ENCODE peak calls at places on chromosome 7, in five cellular contexts. Y is PC-9, K is neuronal stem cell, I is endothelial cell of umbilical vein, C is psoas muscle. O is an unnamed sample.

GRCh38 chr7:69608878-69609277 is 10.6 kb downstream of the AUTS2 start:
- DNase-seq in Y (no peak), K (no peak), I (no peak), C (no peak), O (no peak)

GRCh38 chr7:44132039-44132438 is 8.7 kb upstream of the POLD2 start:
- DNase-seq in Y (no peak), K (no peak), I (no peak), C (no peak), O (no peak)

GRCh38 chr7:27180431-27181175 is 4.4 kb downstream of the HOXA11 start:
- DNase-seq in Y (no peak), K (no peak), I (peak), C (no peak), O (no peak)

GRCh38 chr7:117772416-117772815 is 100.8 kb downstream of the CTTNBP2 start:
- DNase-seq in Y (no peak), K (no peak), I (no peak), C (no peak), O (no peak)

GRCh38 chr7:49422564-49422963 is 350.9 kb upstream of the VWC2 start:
- DNase-seq in Y (no peak), K (no peak), I (no peak), C (no peak), O (no peak)

GRCh38 chr7:50353201-50353600 is 48.7 kb downstream of the IKZF1 start:
- DNase-seq in Y (no peak), K (no peak), I (no peak), C (no peak), O (no peak)

GRCh38 chr7:29375641-29376562 is 181.3 kb downstream of the CHN2 start:
- DNase-seq in Y (peak), K (no peak), I (no peak), C (no peak), O (no peak)

GRCh38 chr7:27122075-27122910 is 8.3 kb downstream of the HOXA4 start:
- DNase-seq in Y (no peak), K (no peak), I (no peak), C (no peak), O (no peak)

GRCh38 chr7:80154656-80155325 is 20.2 kb downstream of the GNAI1 start:
- DNase-seq in Y (no peak), K (no peak), I (peak), C (no peak), O (no peak)

GRCh38 chr7:116630932-116631449 is 41.0 kb upstream of the MET start:
- DNase-seq in Y (no peak), K (no peak), I (no peak), C (peak), O (no peak)

GRCh38 chr7:55144333-55144954 is 125.6 kb downstream of the EGFR start:
- DNase-seq in Y (no peak), K (no peak), I (no peak), C (no peak), O (no peak)

GRCh38 chr7:55142919-55143600 is 124.2 kb downstream of the EGFR start:
- DNase-seq in Y (no peak), K (no peak), I (no peak), C (no peak), O (no peak)

GRCh38 chr7:55140981-55141278 is 122.1 kb downstream of the EGFR start:
- DNase-seq in Y (no peak), K (no peak), I (no peak), C (no peak), O (no peak)

GRCh38 chr7:55138663-55139062 is 119.8 kb downstream of the EGFR start:
- DNase-seq in Y (no peak), K (no peak), I (no peak), C (no peak), O (no peak)

DNA sequence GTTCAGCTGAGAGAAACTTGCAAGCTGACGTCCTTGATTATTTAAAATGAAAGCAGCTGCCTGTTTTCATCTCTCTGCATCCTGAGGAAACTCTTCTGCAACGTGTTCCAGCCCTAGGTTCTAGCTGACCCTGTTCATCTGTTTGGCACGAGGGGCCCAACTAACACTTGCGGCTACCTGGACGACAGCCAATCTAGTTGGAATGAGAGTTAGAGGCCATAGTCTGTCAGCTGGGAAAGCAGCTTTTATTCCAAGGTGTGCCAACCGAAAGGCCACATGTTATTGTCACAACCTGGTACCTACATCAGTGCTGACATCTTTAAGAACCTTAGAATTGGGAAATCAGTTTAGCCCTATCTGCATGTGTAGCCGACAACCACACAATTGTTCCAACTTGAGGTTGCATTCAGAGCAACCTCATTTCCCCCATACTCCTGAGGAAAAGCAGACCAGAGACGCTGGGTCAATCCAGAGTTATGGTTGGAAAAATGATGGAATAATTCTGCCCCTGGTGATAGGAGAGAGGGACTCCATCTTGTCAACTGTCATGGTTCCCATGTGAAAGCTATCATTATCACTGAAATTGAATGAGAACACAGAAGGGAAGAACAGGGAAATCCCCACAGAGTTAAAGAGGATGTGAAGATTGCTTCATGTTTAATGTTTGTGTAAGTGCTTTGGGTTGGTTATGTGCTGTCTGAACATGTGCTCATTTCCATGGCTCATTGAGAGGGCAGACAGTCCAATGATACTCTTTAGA is 121.6 kb downstream of the EGFR start:
- DNase-seq in Y (no peak), K (no peak), I (peak), C (no peak), O (no peak)
- H3K27ac ChIP-seq in Y (no peak), K (no peak), I (no peak), C (peak), O (no peak)

GRCh38 chr7:99375070-99375807 is 709 bp downstream of the ARPC1B start:
- DNase-seq in Y (peak), K (no peak), I (peak), C (peak), O (no peak)
- H3K27ac ChIP-seq in Y (no peak), K (no peak), I (peak), C (peak), O (peak)

GRCh38 chr7:138961159-138961558 is 20.0 kb downstream of the KIAA1549 start:
- DNase-seq in Y (no peak), K (no peak), I (peak), C (no peak), O (peak)
- H3K27ac ChIP-seq in Y (no peak), K (no peak), I (no peak), C (no peak), O (no peak)

GRCh38 chr7:135744938-135745701 is 3.5 kb downstream of the FAM180A start:
- DNase-seq in Y (peak), K (no peak), I (peak), C (no peak), O (no peak)
- H3K27ac ChIP-seq in Y (peak), K (no peak), I (peak), C (no peak), O (no peak)

DNA sequence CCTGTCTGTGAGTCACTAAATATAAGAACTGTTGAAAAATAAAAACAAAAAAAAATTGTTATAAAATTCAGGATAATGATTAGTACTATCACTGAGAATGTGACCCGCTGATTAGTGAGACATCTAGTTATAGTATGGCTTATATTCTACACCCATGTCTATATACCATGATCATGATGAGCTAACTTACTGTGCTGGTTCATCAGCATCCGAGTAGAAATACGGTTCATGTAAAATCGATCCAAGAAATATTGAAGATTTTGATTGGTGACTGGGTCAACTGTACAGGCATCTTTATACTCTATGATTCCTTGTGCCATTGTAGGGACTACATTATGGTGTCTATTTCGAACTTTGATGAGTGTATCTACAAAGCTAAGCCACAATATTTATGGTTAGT is 3.7 kb downstream of the PDK4 start:
- DNase-seq in Y (no peak), K (no peak), I (no peak), C (no peak), O (no peak)
- H3K27ac ChIP-seq in Y (no peak), K (no peak), I (no peak), C (peak), O (no peak)

GRCh38 chr7:96131525-96131924 is 190.4 kb downstream of the SLC25A13 start:
- DNase-seq in Y (no peak), K (no peak), I (no peak), C (no peak), O (no peak)

GRCh38 chr7:96121752-96122151 is 200.1 kb downstream of the SLC25A13 start:
- DNase-seq in Y (no peak), K (no peak), I (no peak), C (no peak), O (no peak)

GRCh38 chr7:96122746-96123145 is 199.2 kb downstream of the SLC25A13 start:
- DNase-seq in Y (no peak), K (no peak), I (no peak), C (no peak), O (no peak)

GRCh38 chr7:96127746-96128145 is 194.2 kb downstream of the SLC25A13 start:
- DNase-seq in Y (no peak), K (peak), I (no peak), C (no peak), O (no peak)

GRCh38 chr7:96126382-96126781 is 195.5 kb downstream of the SLC25A13 start:
- DNase-seq in Y (no peak), K (no peak), I (no peak), C (no peak), O (no peak)
- H3K27ac ChIP-seq in Y (no peak), K (no peak), I (no peak), C (no peak), O (no peak)

GRCh38 chr7:101362334-101363195 is at the start of gene COL26A1:
- DNase-seq in Y (no peak), K (peak), I (no peak), C (peak), O (no peak)
- H3K27ac ChIP-seq in Y (no peak), K (peak), I (no peak), C (no peak), O (peak)

O was measured in substantia nigra.